ENCODE peak calls at places on chromosomes 13 and 19, in six cellular contexts. Q is H1, A is IMR-90, D is mesenchymal stem cell, X is H9, Y is trophoblast cell. W is an unnamed sample.

GRCh38 chr19:45472557-45473365 is 5.0 kb downstream of the FOSB start:
- DNase-seq in Q (peak), A (no peak), D (peak), X (no peak), Y (peak), W (no peak)

GRCh38 chr13:113998781-113999617 is 25.1 kb upstream of the C13orf46 start:
- DNase-seq in Q (no peak), A (no peak), D (no peak), X (no peak), Y (no peak), W (no peak)

GRCh38 chr13:100395698-100396373 is 192.8 kb downstream of the GGACT start:
- DNase-seq in Q (no peak), A (no peak), D (no peak), X (no peak), Y (no peak), W (no peak)

GRCh38 chr13:106468207-106468606 is 67.3 kb downstream of the EFNB2 start:
- DNase-seq in Q (no peak), A (no peak), D (no peak), X (no peak), Y (no peak), W (no peak)

GRCh38 chr19:31110331-31110730 is 238.9 kb downstream of the TSHZ3 start:
- DNase-seq in Q (peak), A (peak), D (peak), X (peak), Y (no peak), W (no peak)

GRCh38 chr13:75798353-75799245 is 162.5 kb downstream of the LMO7 start:
- DNase-seq in Q (no peak), A (peak), D (no peak), X (no peak), Y (no peak), W (no peak)

GRCh38 chr19:47094557-47095517 is 18.7 kb downstream of the ZC3H4 start:
- DNase-seq in Q (no peak), A (no peak), D (no peak), X (no peak), Y (no peak), W (no peak)

GRCh38 chr13:35720690-35721554 is 244.4 kb upstream of the MAB21L1 start:
- DNase-seq in Q (peak), A (peak), D (peak), X (peak), Y (peak), W (peak)

GRCh38 chr19:4744451-4745170 is 21.0 kb upstream of the DPP9 start:
- DNase-seq in Q (no peak), A (peak), D (peak), X (no peak), Y (peak), W (no peak)

GRCh38 chr19:7229735-7230134 is 64.5 kb downstream of the INSR start:
- DNase-seq in Q (no peak), A (no peak), D (no peak), X (no peak), Y (no peak), W (no peak)

GRCh38 chr19:18620311-18620710 is 7.6 kb downstream of the TMEM59L start:
- DNase-seq in Q (no peak), A (no peak), D (no peak), X (no peak), Y (no peak), W (no peak)

GRCh38 chr19:48318286-48318987 is 6.9 kb upstream of the EMP3 start:
- DNase-seq in Q (no peak), A (no peak), D (no peak), X (no peak), Y (no peak), W (no peak)

GRCh38 chr13:30331331-30331771 is 24.0 kb upstream of the KATNAL1 start:
- DNase-seq in Q (no peak), A (no peak), D (no peak), X (no peak), Y (no peak), W (no peak)

GRCh38 chr13:48772908-48773307 is 119.2 kb downstream of the CYSLTR2 start:
- DNase-seq in Q (no peak), A (no peak), D (no peak), X (no peak), Y (no peak), W (no peak)

GRCh38 chr19:55590621-55591020 is 8.7 kb downstream of the FIZ1 start:
- DNase-seq in Q (peak), A (no peak), D (peak), X (peak), Y (no peak), W (no peak)

DNA sequence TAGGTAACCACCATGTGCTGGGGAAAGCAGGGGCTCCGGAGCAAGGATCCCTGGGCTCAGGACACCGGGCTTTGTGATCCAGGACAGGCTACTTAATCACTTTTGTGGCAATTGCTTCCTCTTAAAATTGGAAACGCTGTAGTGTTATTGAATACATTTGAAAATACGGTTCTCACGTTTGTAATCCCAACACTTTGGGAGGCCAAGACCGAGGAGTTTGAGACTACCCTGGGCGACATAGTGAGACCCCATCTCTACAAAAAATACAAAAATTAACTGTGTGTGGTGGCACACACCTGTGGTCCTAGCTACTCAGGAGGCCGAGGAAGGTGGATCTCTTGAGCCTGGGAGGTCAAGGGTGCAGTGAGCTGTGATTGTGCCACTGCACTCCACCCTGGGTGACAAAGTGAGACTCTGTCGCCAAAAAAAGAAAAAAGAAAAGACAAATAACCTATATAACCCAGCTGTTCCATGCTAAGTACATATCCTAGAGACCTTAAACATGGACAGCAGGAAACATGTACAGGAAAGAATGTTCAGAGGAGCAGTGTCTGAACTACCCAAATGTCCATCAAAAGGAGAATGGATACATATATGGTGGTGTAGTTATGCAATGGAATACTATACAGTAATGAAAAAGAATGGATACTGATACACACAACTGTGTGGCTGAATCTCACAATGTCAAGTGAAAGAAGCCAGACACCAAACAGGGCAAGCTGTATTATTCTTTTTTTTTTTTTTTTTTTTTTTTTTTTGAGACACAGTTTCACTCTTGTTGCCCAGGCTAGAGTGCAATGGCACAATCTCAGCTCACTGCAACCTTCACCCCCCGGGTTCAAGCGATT is 622 bp upstream of the PRODH2 start:
- DNase-seq in Q (no peak), A (no peak), D (no peak), X (no peak), Y (no peak), W (no peak)
- H3K14ac ChIP-seq in Q (no peak), A (no peak), D (no peak), X (no peak), Y (no peak), W (no peak)

DNA sequence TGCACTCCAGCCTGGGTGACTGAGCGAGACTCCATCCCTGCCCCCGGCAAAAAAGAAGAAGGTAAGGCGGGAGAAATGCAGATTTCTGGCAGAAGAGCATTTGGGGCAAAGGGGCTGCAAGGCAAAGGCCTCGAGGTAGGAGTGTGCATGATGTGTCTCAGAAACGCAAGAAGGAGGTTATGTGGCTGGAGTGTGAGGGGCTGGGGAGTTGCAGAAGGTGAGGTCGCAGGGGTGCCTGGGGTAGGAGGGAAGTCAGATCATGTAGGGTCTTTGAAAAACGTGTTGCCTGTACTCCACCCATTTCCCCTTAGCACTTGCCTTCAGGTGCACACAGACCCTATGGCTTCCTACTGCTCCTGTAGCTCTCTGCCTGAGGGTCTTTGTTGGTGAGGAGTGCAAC is 29.9 kb downstream of the KCTD15 start:
- DNase-seq in Q (peak), A (no peak), D (no peak), X (no peak), Y (no peak), W (no peak)
- H3K14ac ChIP-seq in Q (no peak), A (no peak), D (no peak), X (no peak), Y (no peak), W (no peak)

GRCh38 chr19:33203529-33203928 is 9.4 kb downstream of the LRP3 start:
- DNase-seq in Q (no peak), A (no peak), D (no peak), X (no peak), Y (no peak), W (no peak)

GRCh38 chr19:33201886-33202545 is 7.9 kb downstream of the LRP3 start:
- DNase-seq in Q (no peak), A (no peak), D (no peak), X (no peak), Y (no peak), W (no peak)

GRCh38 chr19:33204136-33204973 is 10.2 kb downstream of the LRP3 start:
- DNase-seq in Q (no peak), A (no peak), D (no peak), X (no peak), Y (no peak), W (no peak)

GRCh38 chr19:33201473-33201872 is 7.3 kb downstream of the LRP3 start:
- DNase-seq in Q (no peak), A (no peak), D (no peak), X (no peak), Y (no peak), W (no peak)

DNA sequence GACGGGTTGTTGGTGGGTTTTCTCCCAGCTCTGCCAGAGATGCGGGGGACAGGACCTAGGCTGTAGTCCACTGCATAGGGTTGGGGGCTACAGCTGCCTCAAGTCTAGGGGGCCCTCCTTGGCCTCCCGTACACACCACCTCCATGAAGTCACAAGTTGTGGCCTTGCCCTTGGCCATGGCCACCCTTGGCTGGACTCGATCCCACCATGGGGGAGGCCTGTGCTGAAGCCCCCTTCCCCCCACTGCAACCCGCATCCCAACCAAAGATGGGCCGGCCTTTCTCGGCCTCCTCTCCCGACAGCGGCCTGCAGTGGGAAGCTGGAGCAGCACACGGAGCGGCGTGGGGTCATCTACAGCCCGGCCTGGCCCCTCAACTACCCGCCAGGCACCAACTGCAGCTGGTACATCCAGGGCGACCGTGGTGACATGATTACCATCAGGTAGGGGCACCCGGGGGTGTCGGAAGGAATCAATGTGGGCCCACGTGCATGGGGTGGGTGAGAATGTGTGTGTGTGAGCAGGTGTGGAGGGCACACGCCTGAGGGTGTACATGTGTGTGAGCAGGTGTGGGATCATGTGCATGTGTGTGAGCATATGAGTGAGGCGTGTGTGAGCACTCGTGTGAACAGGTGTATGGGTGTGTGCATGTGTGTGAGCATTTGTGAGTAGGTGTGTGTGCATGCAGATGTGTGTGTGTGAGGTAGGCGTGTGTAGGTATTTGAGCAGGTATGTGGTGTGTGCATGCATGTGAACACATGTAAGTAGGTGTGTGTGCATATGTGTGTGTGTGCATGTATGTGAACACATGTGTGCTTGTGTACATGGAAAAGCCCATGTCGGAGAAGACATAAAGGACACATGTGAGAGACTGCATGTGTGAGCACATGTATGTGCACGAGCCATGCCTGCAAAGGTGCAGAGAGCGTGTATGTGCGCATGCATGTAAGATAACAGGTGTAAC is 8.7 kb downstream of the LRP3 start:
- DNase-seq in Q (no peak), A (no peak), D (no peak), X (no peak), Y (no peak), W (no peak)
- H3K14ac ChIP-seq in Q (no peak), A (no peak), D (no peak), X (no peak), Y (no peak), W (peak)

GRCh38 chr19:38208571-38208970 is 15.5 kb downstream of the DPF1 start:
- DNase-seq in Q (no peak), A (no peak), D (no peak), X (no peak), Y (no peak), W (no peak)

GRCh38 chr19:38211206-38211605 is 12.8 kb downstream of the DPF1 start:
- DNase-seq in Q (peak), A (no peak), D (no peak), X (peak), Y (no peak), W (peak)

GRCh38 chr19:38210458-38210987 is 13.5 kb downstream of the DPF1 start:
- DNase-seq in Q (peak), A (peak), D (peak), X (peak), Y (no peak), W (peak)

GRCh38 chr19:38209152-38209551 is 14.9 kb downstream of the DPF1 start:
- DNase-seq in Q (peak), A (no peak), D (no peak), X (peak), Y (no peak), W (no peak)

DNA sequence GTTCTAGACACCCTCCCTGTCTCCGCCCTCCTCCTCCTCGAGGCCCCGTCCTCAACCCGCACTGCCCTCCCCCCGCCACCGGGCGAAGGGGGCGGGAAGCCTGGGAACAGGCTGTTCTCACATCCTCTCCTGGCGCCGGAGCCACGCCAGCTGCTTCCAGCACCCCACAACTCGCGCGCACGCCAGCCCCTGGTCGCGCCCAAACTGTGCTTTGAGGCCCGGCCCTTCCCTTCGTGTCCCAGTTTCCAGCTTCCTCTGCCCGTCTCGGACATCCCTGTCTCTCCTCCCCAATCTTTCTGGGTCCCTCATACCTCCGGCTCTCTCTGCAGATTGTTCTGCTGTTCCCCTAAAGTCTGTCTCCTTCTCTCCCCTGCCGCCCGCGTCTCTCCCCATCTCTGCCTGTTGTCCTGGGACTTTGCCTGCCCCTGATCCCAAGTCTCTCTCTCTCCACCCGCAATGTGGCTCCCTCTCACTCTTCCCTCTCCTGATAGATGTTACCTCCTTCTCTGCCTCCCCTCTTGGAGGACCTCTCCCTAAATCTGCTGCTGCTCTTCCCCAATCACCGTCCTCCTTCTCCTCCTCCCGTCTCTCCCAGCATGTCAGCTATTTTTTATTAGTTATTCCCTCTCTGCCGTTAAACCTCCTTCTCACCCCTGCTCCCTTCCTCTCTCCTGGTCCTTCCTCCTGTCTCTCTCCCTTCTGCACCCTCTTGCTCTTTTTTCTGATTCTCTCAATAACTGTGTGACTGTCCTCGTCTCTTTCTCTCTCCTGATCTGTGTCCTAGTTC is 14.2 kb downstream of the DPF1 start:
- DNase-seq in Q (peak), A (peak), D (peak), X (peak), Y (no peak), W (peak)
- H3K14ac ChIP-seq in Q (no peak), A (peak), D (no peak), X (peak), Y (no peak), W (peak)